ENCODE peak calls at places on chromosomes 13 and 19, in nine cellular contexts. One of them, this sample, is unnamed. For H3K9me3, the result is how much of the 10 kb centered on the place peaks cover.

GRCh38 chr19:51441410-51442390 is 16.6 kb downstream of the SIGLEC8 start:
- DNase-seq in Peyer's patch: peak
- DNase-seq in stomach: peak
- DNase-seq in IMR-90: no peak
- DNase-seq in tibial nerve: no peak
- DNase-seq in upper lobe of left lung: no peak
- DNase-seq in body of pancreas: no peak
- DNase-seq in heart left ventricle: no peak
- DNase-seq in right lobe of liver: no peak
- DNase-seq in this sample: no peak

GRCh38 chr19:51514866-51515481 is 13.4 kb upstream of the SIGLEC12 start:
- DNase-seq in Peyer's patch: no peak
- DNase-seq in stomach: no peak
- DNase-seq in IMR-90: peak
- DNase-seq in tibial nerve: no peak
- DNase-seq in upper lobe of left lung: no peak
- DNase-seq in body of pancreas: no peak
- DNase-seq in heart left ventricle: no peak
- DNase-seq in right lobe of liver: no peak
- DNase-seq in this sample: no peak

GRCh38 chr13:45623516-45624090 is 8.1 kb upstream of the ERICH6B start:
- DNase-seq in Peyer's patch: no peak
- DNase-seq in stomach: no peak
- DNase-seq in IMR-90: peak
- DNase-seq in tibial nerve: no peak
- DNase-seq in upper lobe of left lung: no peak
- DNase-seq in body of pancreas: no peak
- DNase-seq in heart left ventricle: no peak
- DNase-seq in right lobe of liver: no peak
- DNase-seq in this sample: no peak

GRCh38 chr13:59047546-59047945 is 1116.2 kb downstream of the DIAPH3 start:
- DNase-seq in Peyer's patch: no peak
- DNase-seq in stomach: no peak
- DNase-seq in IMR-90: no peak
- DNase-seq in tibial nerve: no peak
- DNase-seq in upper lobe of left lung: no peak
- DNase-seq in body of pancreas: no peak
- DNase-seq in heart left ventricle: no peak
- DNase-seq in right lobe of liver: no peak
- DNase-seq in this sample: no peak

GRCh38 chr13:112483299-112483698 is 104.7 kb downstream of the TUBGCP3 start:
- DNase-seq in Peyer's patch: no peak
- DNase-seq in stomach: no peak
- DNase-seq in IMR-90: no peak
- DNase-seq in tibial nerve: no peak
- DNase-seq in upper lobe of left lung: no peak
- DNase-seq in body of pancreas: no peak
- DNase-seq in heart left ventricle: no peak
- DNase-seq in right lobe of liver: no peak
- DNase-seq in this sample: no peak

GRCh38 chr13:50730496-50731171 is 112.9 kb downstream of the DLEU7 start:
- DNase-seq in Peyer's patch: no peak
- DNase-seq in stomach: no peak
- DNase-seq in IMR-90: no peak
- DNase-seq in tibial nerve: no peak
- DNase-seq in upper lobe of left lung: no peak
- DNase-seq in body of pancreas: no peak
- DNase-seq in heart left ventricle: no peak
- DNase-seq in right lobe of liver: no peak
- DNase-seq in this sample: no peak

GRCh38 chr19:48248081-48248833 is 7.5 kb downstream of the CARD8 start:
- DNase-seq in Peyer's patch: no peak
- DNase-seq in stomach: no peak
- DNase-seq in IMR-90: no peak
- DNase-seq in tibial nerve: no peak
- DNase-seq in upper lobe of left lung: no peak
- DNase-seq in body of pancreas: no peak
- DNase-seq in heart left ventricle: no peak
- DNase-seq in right lobe of liver: no peak
- DNase-seq in this sample: no peak

GRCh38 chr19:11767633-11768133 is 883 bp downstream of the ZNF441 start:
- DNase-seq in Peyer's patch: peak
- DNase-seq in stomach: peak
- DNase-seq in IMR-90: peak
- DNase-seq in tibial nerve: no peak
- DNase-seq in upper lobe of left lung: peak
- DNase-seq in body of pancreas: peak
- DNase-seq in heart left ventricle: peak
- DNase-seq in right lobe of liver: peak
- DNase-seq in this sample: peak

GRCh38 chr19:45523642-45524256 is 16.5 kb downstream of the VASP start:
- DNase-seq in Peyer's patch: peak
- DNase-seq in stomach: peak
- DNase-seq in IMR-90: peak
- DNase-seq in tibial nerve: no peak
- DNase-seq in upper lobe of left lung: no peak
- DNase-seq in body of pancreas: peak
- DNase-seq in heart left ventricle: peak
- DNase-seq in right lobe of liver: peak
- DNase-seq in this sample: peak

GRCh38 chr13:113811081-113811928 is 52.3 kb downstream of the TMEM255B start:
- DNase-seq in Peyer's patch: no peak
- DNase-seq in stomach: no peak
- DNase-seq in IMR-90: no peak
- DNase-seq in tibial nerve: no peak
- DNase-seq in upper lobe of left lung: peak
- DNase-seq in body of pancreas: no peak
- DNase-seq in heart left ventricle: no peak
- DNase-seq in right lobe of liver: no peak
- DNase-seq in this sample: no peak

DNA sequence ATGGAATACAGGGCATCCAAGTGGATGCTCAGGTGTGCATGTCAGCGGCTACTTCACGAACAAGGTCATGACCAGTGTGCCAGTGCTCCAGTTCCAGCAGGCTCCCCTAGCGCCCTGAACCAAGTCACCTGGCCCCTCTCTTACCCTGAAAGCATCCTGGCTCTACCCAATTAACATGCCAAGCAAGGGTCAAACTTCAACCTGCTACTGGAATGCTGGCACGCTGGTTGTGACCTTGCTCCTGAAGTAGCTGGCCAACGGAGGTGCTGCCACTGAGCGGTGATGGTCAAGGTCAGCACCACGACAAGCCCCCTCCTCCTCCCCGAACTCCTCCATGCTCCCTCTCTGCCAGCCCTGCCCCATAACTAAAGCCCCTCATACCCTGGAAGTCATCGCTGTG is 96.0 kb downstream of the CRYL1 start:
- DNase-seq in Peyer's patch: no peak
- DNase-seq in stomach: no peak
- DNase-seq in IMR-90: no peak
- DNase-seq in tibial nerve: no peak
- DNase-seq in upper lobe of left lung: no peak
- DNase-seq in body of pancreas: no peak
- DNase-seq in heart left ventricle: no peak
- DNase-seq in right lobe of liver: peak
- DNase-seq in this sample: no peak
- H3K27ac ChIP-seq in Peyer's patch: no peak
- H3K27ac ChIP-seq in stomach: no peak
- H3K27ac ChIP-seq in IMR-90: no peak
- H3K27ac ChIP-seq in tibial nerve: no peak
- H3K27ac ChIP-seq in upper lobe of left lung: no peak
- H3K27ac ChIP-seq in body of pancreas: no peak
- H3K27ac ChIP-seq in heart left ventricle: no peak
- H3K27ac ChIP-seq in right lobe of liver: no peak
- H3K27ac ChIP-seq in this sample: no peak

DNA sequence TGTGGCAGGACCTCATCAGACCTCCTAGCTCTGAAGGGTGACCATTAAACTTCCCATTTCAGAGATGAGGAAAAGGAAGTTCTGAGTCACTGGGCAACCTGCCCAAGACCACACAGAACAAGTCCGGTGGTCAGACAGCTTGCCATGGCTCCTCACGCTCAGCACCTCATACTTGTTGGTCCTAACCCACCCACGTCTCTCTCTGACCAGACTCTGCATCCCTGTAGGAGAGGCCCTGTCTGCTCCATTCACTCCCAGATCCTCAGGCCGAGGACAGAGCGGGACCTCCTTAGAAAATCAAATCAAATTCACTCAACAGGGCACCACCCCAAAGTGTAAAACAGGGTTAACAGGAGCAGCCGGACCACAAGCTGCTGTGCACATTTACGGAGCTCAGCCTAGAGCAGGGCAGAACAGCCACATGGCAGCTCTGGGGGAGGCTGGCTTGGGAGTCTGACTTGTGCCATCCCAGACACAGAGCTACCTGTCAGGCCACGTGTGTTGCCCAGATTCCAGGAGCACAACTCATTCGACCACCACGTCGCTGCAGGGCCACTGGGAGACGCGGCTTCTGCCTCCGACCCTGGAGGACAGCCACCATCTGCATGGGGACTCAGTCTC is 1.7 kb downstream of the MIER2 start:
- DNase-seq in Peyer's patch: peak
- DNase-seq in stomach: peak
- DNase-seq in IMR-90: peak
- DNase-seq in tibial nerve: peak
- DNase-seq in upper lobe of left lung: no peak
- DNase-seq in body of pancreas: peak
- DNase-seq in heart left ventricle: peak
- DNase-seq in right lobe of liver: no peak
- DNase-seq in this sample: no peak
- TF ChIP-seq POLR2A in Peyer's patch: no peak
- TF ChIP-seq POLR2A in stomach: no peak
- TF ChIP-seq POLR2A in IMR-90: peak
- TF ChIP-seq POLR2A in tibial nerve: no peak
- TF ChIP-seq POLR2A in upper lobe of left lung: no peak
- TF ChIP-seq POLR2A in body of pancreas: peak
- TF ChIP-seq POLR2A in heart left ventricle: no peak
- TF ChIP-seq POLR2A in right lobe of liver: no peak
- TF ChIP-seq POLR2A in this sample: no peak

GRCh38 chr19:20612711-20613316 is 47.2 kb upstream of the ZNF737 start:
- DNase-seq in Peyer's patch: no peak
- DNase-seq in stomach: no peak
- DNase-seq in IMR-90: no peak
- DNase-seq in tibial nerve: no peak
- DNase-seq in upper lobe of left lung: no peak
- DNase-seq in body of pancreas: peak
- DNase-seq in heart left ventricle: no peak
- DNase-seq in right lobe of liver: no peak
- DNase-seq in this sample: peak

GRCh38 chr19:20611866-20612265 is 46.3 kb upstream of the ZNF737 start:
- DNase-seq in Peyer's patch: no peak
- DNase-seq in stomach: no peak
- DNase-seq in IMR-90: no peak
- DNase-seq in tibial nerve: no peak
- DNase-seq in upper lobe of left lung: no peak
- DNase-seq in body of pancreas: peak
- DNase-seq in heart left ventricle: no peak
- DNase-seq in right lobe of liver: no peak
- DNase-seq in this sample: peak

GRCh38 chr19:20616071-20616470 is 45.3 kb downstream of the ZNF626 start:
- DNase-seq in Peyer's patch: no peak
- DNase-seq in stomach: no peak
- DNase-seq in IMR-90: no peak
- DNase-seq in tibial nerve: no peak
- DNase-seq in upper lobe of left lung: no peak
- DNase-seq in body of pancreas: peak
- DNase-seq in heart left ventricle: no peak
- DNase-seq in right lobe of liver: no peak
- DNase-seq in this sample: no peak
- H3K9me3 ChIP-seq in Peyer's patch: under half
- H3K9me3 ChIP-seq in stomach: under half
- H3K9me3 ChIP-seq in IMR-90: under half
- H3K9me3 ChIP-seq in tibial nerve: under half
- H3K9me3 ChIP-seq in upper lobe of left lung: under half
- H3K9me3 ChIP-seq in body of pancreas: under half
- H3K9me3 ChIP-seq in heart left ventricle: half or more
- H3K9me3 ChIP-seq in right lobe of liver: under half
- H3K9me3 ChIP-seq in this sample: under half

DNA sequence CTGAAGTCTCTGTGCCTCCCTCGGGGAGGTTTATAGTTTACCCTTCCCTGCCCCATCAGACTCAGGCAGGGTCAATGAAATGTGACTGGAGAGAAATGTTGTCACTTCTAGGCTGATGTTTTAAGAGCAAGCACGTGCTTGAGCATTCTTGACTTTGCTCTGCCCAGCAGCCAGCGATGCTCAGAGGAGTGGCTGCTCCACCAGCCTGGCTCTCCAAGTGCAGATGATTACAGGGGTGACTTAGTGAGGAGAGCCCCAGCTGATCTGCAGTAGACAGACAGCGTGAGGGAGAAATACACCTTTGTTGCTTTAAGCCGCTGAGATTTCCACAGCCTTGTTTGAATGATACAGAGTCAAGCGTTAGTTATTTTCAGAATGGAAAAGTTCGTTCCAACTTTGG is 143.7 kb downstream of the OXGR1 start:
- DNase-seq in Peyer's patch: no peak
- DNase-seq in stomach: no peak
- DNase-seq in IMR-90: no peak
- DNase-seq in tibial nerve: no peak
- DNase-seq in upper lobe of left lung: no peak
- DNase-seq in body of pancreas: no peak
- DNase-seq in heart left ventricle: no peak
- DNase-seq in right lobe of liver: no peak
- DNase-seq in this sample: no peak
- H3K27ac ChIP-seq in Peyer's patch: no peak
- H3K27ac ChIP-seq in stomach: no peak
- H3K27ac ChIP-seq in IMR-90: no peak
- H3K27ac ChIP-seq in tibial nerve: no peak
- H3K27ac ChIP-seq in upper lobe of left lung: no peak
- H3K27ac ChIP-seq in body of pancreas: no peak
- H3K27ac ChIP-seq in heart left ventricle: no peak
- H3K27ac ChIP-seq in right lobe of liver: no peak
- H3K27ac ChIP-seq in this sample: no peak

DNA sequence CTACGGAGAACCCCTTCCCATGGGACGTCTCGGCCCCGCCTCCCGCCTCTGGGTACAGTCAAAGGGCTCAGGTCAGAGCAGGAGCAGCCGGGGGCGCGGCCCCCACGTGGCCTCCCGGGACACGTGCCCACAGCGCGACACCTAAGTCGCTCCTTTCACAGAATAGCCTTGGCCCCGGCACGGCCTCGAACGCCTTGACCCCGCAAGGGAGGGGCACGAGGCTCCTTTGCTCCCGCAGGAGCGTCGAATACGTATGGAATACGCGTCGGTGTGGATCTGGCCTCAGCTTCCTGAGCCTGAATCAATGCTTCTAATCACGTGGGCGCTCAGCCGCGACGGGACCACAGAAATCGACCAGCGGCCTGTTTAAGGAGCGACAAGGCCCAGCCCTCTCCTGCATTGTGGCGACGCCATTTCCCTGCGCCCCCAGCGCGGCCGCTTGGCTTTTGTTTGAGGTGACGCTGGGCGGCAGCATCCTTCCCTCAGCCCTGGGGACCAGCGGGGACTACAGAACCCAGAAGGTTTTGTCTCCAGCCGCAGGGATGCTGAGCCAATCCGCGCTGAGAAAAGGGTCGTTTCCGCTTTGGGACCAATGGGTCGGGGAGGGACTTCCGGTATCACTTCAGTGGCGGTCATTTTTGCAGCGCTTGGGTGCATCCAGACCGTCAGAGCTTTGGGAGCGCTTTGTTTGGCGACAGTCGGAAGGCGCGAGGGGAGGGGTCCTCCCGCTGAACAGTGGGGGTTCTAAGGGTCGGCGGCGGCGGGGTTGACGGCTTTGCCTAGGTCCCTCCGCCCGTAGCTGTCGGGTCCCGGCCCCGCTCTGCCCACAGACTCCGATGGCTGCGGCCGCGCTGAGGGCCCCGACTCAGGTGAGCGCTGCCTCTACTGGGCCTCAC is at the start of gene ZIK1:
- DNase-seq in Peyer's patch: peak
- DNase-seq in stomach: peak
- DNase-seq in IMR-90: peak
- DNase-seq in tibial nerve: peak
- DNase-seq in upper lobe of left lung: peak
- DNase-seq in body of pancreas: peak
- DNase-seq in heart left ventricle: peak
- DNase-seq in right lobe of liver: peak
- DNase-seq in this sample: peak
- TF ChIP-seq POLR2A in Peyer's patch: no peak
- TF ChIP-seq POLR2A in stomach: no peak
- TF ChIP-seq POLR2A in IMR-90: no peak
- TF ChIP-seq POLR2A in tibial nerve: no peak
- TF ChIP-seq POLR2A in upper lobe of left lung: no peak
- TF ChIP-seq POLR2A in body of pancreas: peak
- TF ChIP-seq POLR2A in heart left ventricle: no peak
- TF ChIP-seq POLR2A in right lobe of liver: no peak
- TF ChIP-seq POLR2A in this sample: peak